ENCODE peak calls at places on chromosomes 12 and 14, in eight cellular contexts. W is iris pigment epithelial cell; B is cardiac fibroblast; I is heart left ventricle; A is astrocyte of the hippocampus; K is stimulated activated CD8-positive, alpha-beta memory T cell treated with anti-CD3 and anti-CD28 coated beads, Interleukin-4, amount 100 ng/mL, for 1 hour; E is NCI-H1092 treated with DMSO at 0.1 percent for 48 hours; T is endothelial cell. P is an unnamed sample.

GRCh38 chr12:27730097-27730588 is 19.5 kb downstream of the MRPS35 start:
- DNase-seq in W (no peak), B (no peak), I (no peak), A (no peak), K (no peak), E (no peak), T (no peak), P (no peak)

GRCh38 chr12:90652280-90652679 is 302.7 kb downstream of the CCER1 start:
- DNase-seq in W (no peak), B (no peak), I (no peak), A (no peak), K (no peak), E (no peak), T (no peak), P (no peak)

GRCh38 chr12:123908884-123909807 is 63.5 kb downstream of the CCDC92 start:
- DNase-seq in W (no peak), B (no peak), I (no peak), A (no peak), K (no peak), E (peak; percentile 71), T (no peak), P (no peak)

GRCh38 chr14:91509878-91510170 is 286 bp downstream of the PPP4R3A start:
- DNase-seq in W (no peak), B (no peak), I (no peak), A (no peak), K (no peak), E (peak; percentile 86), T (no peak), P (no peak)

GRCh38 chr12:110641512-110641911 is 27.6 kb downstream of the TCTN1 start:
- DNase-seq in W (peak; percentile 38), B (no peak), I (peak; percentile 63), A (peak; percentile 51), K (no peak), E (no peak), T (no peak), P (no peak)

GRCh38 chr14:99346470-99347080 is 74.6 kb upstream of the BCL11B start:
- DNase-seq in W (no peak), B (no peak), I (no peak), A (no peak), K (no peak), E (no peak), T (no peak), P (no peak)

GRCh38 chr14:69152181-69152943 is 557 bp downstream of the DCAF5 start:
- DNase-seq in W (peak; percentile 56), B (peak; percentile 37), I (peak; percentile 32), A (peak; percentile 63), K (peak; percentile 30), E (peak; percentile 70), T (peak; percentile 35), P (no peak)

GRCh38 chr12:52006726-52007157 is at the start of gene TAMALIN:
- DNase-seq in W (peak; percentile 36), B (peak; percentile 47), I (peak; percentile 87), A (peak; percentile 81), K (peak; percentile 70), E (peak; percentile 33), T (peak; percentile 75), P (no peak)

GRCh38 chr12:3291939-3292338 is 199.1 kb upstream of the PRMT8 start:
- DNase-seq in W (no peak), B (no peak), I (no peak), A (no peak), K (no peak), E (no peak), T (no peak), P (no peak)

GRCh38 chr12:89933911-89934310 is 225.3 kb upstream of the ATP2B1 start:
- DNase-seq in W (peak; percentile 15), B (no peak), I (no peak), A (no peak), K (no peak), E (no peak), T (no peak), P (peak; percentile 28)

GRCh38 chr12:113591480-113591971 is 119.9 kb upstream of the LHX5 start:
- DNase-seq in W (no peak), B (no peak), I (no peak), A (no peak), K (no peak), E (peak; percentile 31), T (peak; percentile 26), P (no peak)

GRCh38 chr12:116529686-116530085 is 29.5 kb upstream of the MAP1LC3B2 start:
- DNase-seq in W (no peak), B (no peak), I (no peak), A (no peak), K (no peak), E (no peak), T (no peak), P (no peak)

GRCh38 chr14:101586531-101587402 is 25.5 kb downstream of the DIO3 start:
- DNase-seq in W (no peak), B (no peak), I (no peak), A (no peak), K (no peak), E (no peak), T (no peak), P (no peak)

GRCh38 chr14:51581017-51581881 is 70.5 kb upstream of the FRMD6 start:
- DNase-seq in W (peak; percentile 83), B (peak; percentile 84), I (no peak), A (peak; percentile 67), K (no peak), E (no peak), T (no peak), P (peak; percentile 80)

GRCh38 chr12:77925536-77926108 is 94.9 kb downstream of the NAV3 start:
- DNase-seq in W (peak; percentile 99), B (peak; percentile 96), I (peak; percentile 64), A (peak; percentile 97), K (no peak), E (peak; percentile 87), T (peak; percentile 67), P (peak; percentile 94)

GRCh38 chr12:71183018-71183417 is 25.2 kb upstream of the TSPAN8 start:
- DNase-seq in W (peak; percentile 43), B (peak; percentile 76), I (no peak), A (peak; percentile 8), K (no peak), E (no peak), T (no peak), P (no peak)

GRCh38 chr12:113065126-113066007 is 8.8 kb downstream of the DTX1 start:
- DNase-seq in W (no peak), B (no peak), I (no peak), A (peak; percentile 43), K (no peak), E (peak; percentile 71), T (peak; percentile 67), P (no peak)

GRCh38 chr12:108313609-108314331 is 25.3 kb downstream of the CMKLR1 start:
- DNase-seq in W (no peak), B (no peak), I (peak; percentile 39), A (no peak), K (no peak), E (no peak), T (peak; percentile 34), P (no peak)

GRCh38 chr14:104140213-104140462 is 1.8 kb downstream of the KIF26A start:
- DNase-seq in W (no peak), B (no peak), I (no peak), A (no peak), K (no peak), E (no peak), T (no peak), P (no peak)

GRCh38 chr12:28866715-28867503 is 282.2 kb upstream of the FAR2 start:
- DNase-seq in W (no peak), B (no peak), I (no peak), A (peak; percentile 29), K (no peak), E (no peak), T (no peak), P (no peak)

GRCh38 chr14:102215071-102215470 is 75.4 kb downstream of the WDR20 start:
- DNase-seq in W (peak; percentile 72), B (peak; percentile 65), I (peak; percentile 44), A (peak; percentile 93), K (no peak), E (peak; percentile 73), T (no peak), P (no peak)

GRCh38 chr12:125206757-125207156 is 141.5 kb downstream of the AACS start:
- DNase-seq in W (no peak), B (no peak), I (no peak), A (no peak), K (no peak), E (no peak), T (no peak), P (no peak)

GRCh38 chr14:104970231-104971068 is 7.7 kb downstream of the AHNAK2 start:
- DNase-seq in W (peak; percentile 89), B (peak; percentile 88), I (no peak), A (peak; percentile 94), K (no peak), E (no peak), T (no peak), P (peak; percentile 61)

GRCh38 chr12:1796515-1797010 is 23.8 kb upstream of the LRTM2 start:
- DNase-seq in W (no peak), B (no peak), I (peak; percentile 38), A (no peak), K (no peak), E (no peak), T (no peak), P (no peak)

GRCh38 chr12:33323823-33324222 is 115.8 kb downstream of the SYT10 start:
- DNase-seq in W (no peak), B (no peak), I (no peak), A (no peak), K (no peak), E (no peak), T (no peak), P (no peak)

GRCh38 chr12:108080363-108080762 is 48.7 kb upstream of the WSCD2 start:
- DNase-seq in W (no peak), B (no peak), I (no peak), A (no peak), K (no peak), E (peak; percentile 31), T (no peak), P (no peak)

GRCh38 chr12:74899031-74899829 is 310.4 kb downstream of the KCNC2 start:
- DNase-seq in W (peak; percentile 33), B (no peak), I (no peak), A (peak; percentile 6), K (no peak), E (no peak), T (no peak), P (no peak)

GRCh38 chr14:92176476-92176875 is 54.7 kb downstream of the CPSF2 start:
- DNase-seq in W (no peak), B (no peak), I (no peak), A (no peak), K (no peak), E (no peak), T (no peak), P (no peak)

GRCh38 chr12:119247007-119247719 is 68.4 kb downstream of the HSPB8 start:
- DNase-seq in W (no peak), B (no peak), I (peak; percentile 47), A (no peak), K (no peak), E (no peak), T (no peak), P (no peak)

GRCh38 chr12:132099739-132100138 is 44.4 kb downstream of the DDX51 start:
- DNase-seq in W (no peak), B (no peak), I (no peak), A (no peak), K (no peak), E (no peak), T (no peak), P (no peak)

GRCh38 chr14:22822017-22822618 is 6.9 kb upstream of the SLC7A7 start:
- DNase-seq in W (no peak), B (no peak), I (no peak), A (no peak), K (no peak), E (no peak), T (no peak), P (no peak)